ENCODE peak calls at places on chromosomes 7 and 10, in nine cellular contexts. O is A549; F is stimulated activated CD4-positive, alpha-beta T cell treated with anti-CD3 and anti-CD28 coated beads, Interleukin-1b, Interleukin-23, amount 100 ng/mL, for 4 hours; M is DND-41; X is activated T-cell treated with anti-CD3 and anti-CD28 coated beads for 1 hour; G is HuH-7; C is B cell; L is SHP77; I is CD4-positive, alpha-beta memory T cell. A is an unnamed sample.

GRCh38 chr7:140619101-140619615 is 21.5 kb downstream of the DENND2A start:
- DNase-seq in O (no peak), F (no peak), M (no peak), X (no peak), G (no peak), C (no peak), L (no peak), I (no peak), A (no peak)

GRCh38 chr7:45146531-45147379 is 10.8 kb upstream of the RAMP3 start:
- DNase-seq in O (no peak), F (no peak), M (no peak), X (no peak), G (peak; percentile 40), C (no peak), L (no peak), I (no peak), A (no peak)

GRCh38 chr7:99473315-99473596 is 566 bp downstream of the ZNF789 start:
- DNase-seq in O (peak; percentile 64), F (no peak), M (peak; percentile 38), X (no peak), G (peak; percentile 64), C (peak; percentile 60), L (no peak), I (peak; percentile 20), A (peak; percentile 76)

GRCh38 chr10:35781643-35782035 is 139.5 kb upstream of the FZD8 start:
- DNase-seq in O (peak; percentile 28), F (no peak), M (no peak), X (no peak), G (no peak), C (no peak), L (no peak), I (no peak), A (peak; percentile 30)

GRCh38 chr10:44479306-44479705 is 94.4 kb upstream of the CXCL12 start:
- DNase-seq in O (no peak), F (no peak), M (no peak), X (no peak), G (no peak), C (no peak), L (no peak), I (no peak), A (no peak)

GRCh38 chr10:109374215-109374614 is 549.1 kb downstream of the XPNPEP1 start:
- DNase-seq in O (no peak), F (no peak), M (no peak), X (no peak), G (no peak), C (no peak), L (no peak), I (no peak), A (no peak)

GRCh38 chr7:154867068-154867467 is 135.9 kb downstream of the PAXIP1 start:
- DNase-seq in O (no peak), F (no peak), M (no peak), X (no peak), G (no peak), C (no peak), L (no peak), I (no peak), A (no peak)

GRCh38 chr10:124146491-124146890 is 53.1 kb upstream of the CHST15 start:
- DNase-seq in O (no peak), F (no peak), M (no peak), X (no peak), G (no peak), C (no peak), L (no peak), I (no peak), A (no peak)

GRCh38 chr7:24864214-24864817 is 107.1 kb upstream of the GSDME start:
- DNase-seq in O (no peak), F (no peak), M (no peak), X (no peak), G (no peak), C (no peak), L (no peak), I (no peak), A (no peak)

GRCh38 chr7:95723583-95724180 is 48.7 kb upstream of the DYNC1I1 start:
- DNase-seq in O (peak; percentile 65), F (no peak), M (no peak), X (no peak), G (peak; percentile 46), C (no peak), L (peak; percentile 67), I (no peak), A (peak; percentile 53)

GRCh38 chr7:6650521-6651011 is 13.4 kb downstream of the ZNF316 start:
- DNase-seq in O (no peak), F (no peak), M (no peak), X (no peak), G (no peak), C (peak; percentile 35), L (no peak), I (no peak), A (no peak)

GRCh38 chr10:69731184-69731583 is 70.5 kb upstream of the COL13A1 start:
- DNase-seq in O (peak; percentile 18), F (no peak), M (no peak), X (no peak), G (no peak), C (no peak), L (no peak), I (no peak), A (no peak)

GRCh38 chr10:125011926-125012705 is 70.2 kb downstream of the ZRANB1 start:
- DNase-seq in O (no peak), F (no peak), M (no peak), X (no peak), G (no peak), C (no peak), L (no peak), I (no peak), A (no peak)

GRCh38 chr10:45058580-45058979 is 57.9 kb downstream of the ZNF22 start:
- DNase-seq in O (no peak), F (no peak), M (no peak), X (no peak), G (no peak), C (no peak), L (no peak), I (no peak), A (no peak)

GRCh38 chr10:78299861-78300453 is 266.3 kb downstream of the RPS24 start:
- DNase-seq in O (no peak), F (no peak), M (no peak), X (no peak), G (no peak), C (peak; percentile 45), L (no peak), I (no peak), A (no peak)

GRCh38 chr7:106190589-106191330 is 78.6 kb upstream of the SYPL1 start:
- DNase-seq in O (no peak), F (no peak), M (no peak), X (no peak), G (no peak), C (no peak), L (no peak), I (no peak), A (no peak)

GRCh38 chr7:95396136-95397032 is at the start of gene PON3:
- DNase-seq in O (peak; percentile 91), F (peak; percentile 1), M (no peak), X (no peak), G (peak; percentile 76), C (peak; percentile 57), L (no peak), I (peak; percentile 14), A (peak; percentile 68)

GRCh38 chr7:48089415-48089975 is 430 bp downstream of the UPP1 start:
- DNase-seq in O (no peak), F (peak; percentile 51), M (no peak), X (no peak), G (peak; percentile 37), C (peak; percentile 66), L (peak; percentile 64), I (no peak), A (no peak)

GRCh38 chr7:26699761-26700160 is 164.6 kb downstream of the SKAP2 start:
- DNase-seq in O (peak; percentile 49), F (no peak), M (no peak), X (no peak), G (no peak), C (no peak), L (no peak), I (no peak), A (peak; percentile 75)

GRCh38 chr10:3136763-3137611 is 35.6 kb downstream of the PITRM1 start:
- DNase-seq in O (no peak), F (no peak), M (no peak), X (no peak), G (no peak), C (no peak), L (no peak), I (no peak), A (no peak)

GRCh38 chr10:113426181-113426837 is 126.5 kb upstream of the HABP2 start:
- DNase-seq in O (no peak), F (no peak), M (no peak), X (no peak), G (no peak), C (no peak), L (no peak), I (no peak), A (no peak)

GRCh38 chr10:14602807-14603538 is 171.7 kb downstream of the FAM107B start:
- DNase-seq in O (no peak), F (no peak), M (no peak), X (no peak), G (no peak), C (no peak), L (no peak), I (no peak), A (no peak)

GRCh38 chr7:69439040-69439439 is 159.2 kb upstream of the AUTS2 start:
- DNase-seq in O (no peak), F (no peak), M (no peak), X (no peak), G (no peak), C (no peak), L (no peak), I (no peak), A (no peak)

A was measured in HepG2.